ENCODE peak calls at places on chromosomes 2 and 18, in seven cellular contexts. X, A, D, C, F, P and I are unnamed samples.

GRCh38 chr2:20106746-20107145 is 55.3 kb upstream of the LAPTM4A start:
- DNase-seq in X (peak), F (no peak), D (peak), A (no peak), P (no peak), C (no peak), I (no peak)

GRCh38 chr2:71948781-71949536 is 198.7 kb downstream of the CYP26B1 start:
- DNase-seq in X (peak), F (no peak), D (no peak), P (no peak), C (peak), A (no peak), I (no peak)

GRCh38 chr2:156653670-156654069 is 217.5 kb downstream of the GPD2 start:
- DNase-seq in F (no peak), C (no peak), D (no peak), A (no peak), X (no peak), P (no peak), I (no peak)

GRCh38 chr2:23545391-23545790 is 160.4 kb downstream of the KLHL29 start:
- DNase-seq in P (no peak), C (peak), A (no peak), F (no peak), X (no peak), D (no peak), I (no peak)

GRCh38 chr2:195320416-195320973 is 336.5 kb upstream of the SLC39A10 start:
- DNase-seq in D (no peak), A (peak), P (no peak), X (no peak), C (peak), F (no peak), I (no peak)

GRCh38 chr2:196169521-196169920 is 1.9 kb downstream of the STK17B start:
- DNase-seq in X (no peak), P (no peak), A (peak), D (no peak), C (no peak), F (no peak), I (no peak)

GRCh38 chr2:188570365-188570764 is 278.7 kb downstream of the GULP1 start:
- DNase-seq in P (no peak), F (no peak), D (no peak), A (peak), C (peak), X (no peak), I (no peak)

GRCh38 chr2:224875153-224875552 is 159.0 kb upstream of the CCDC195 start:
- DNase-seq in D (no peak), F (no peak), C (no peak), A (no peak), X (no peak), P (no peak), I (no peak)

GRCh38 chr2:206154197-206154596 is 5.0 kb downstream of the NDUFS1 start:
- DNase-seq in C (peak), X (no peak), P (no peak), D (no peak), A (no peak), F (no peak), I (no peak)

GRCh38 chr2:45922577-45922988 is 271.1 kb downstream of the PRKCE start:
- DNase-seq in X (no peak), D (peak), F (peak), C (no peak), A (peak), P (peak), I (no peak)

GRCh38 chr2:14944562-14945346 is 312.2 kb downstream of the LRATD1 start:
- DNase-seq in C (peak), A (peak), P (no peak), F (no peak), D (no peak), X (no peak), I (no peak)

GRCh38 chr2:216535454-216535995 is 36.9 kb downstream of the RPL37A start:
- DNase-seq in F (peak), C (peak), A (peak), D (peak), X (peak), P (no peak), I (peak)

GRCh38 chr2:16218651-16219050 is 278.3 kb downstream of the MYCN start:
- DNase-seq in A (no peak), X (no peak), P (no peak), C (no peak), F (no peak), D (no peak), I (no peak)

GRCh38 chr2:12493031-12493513 is 223.7 kb upstream of the TRIB2 start:
- DNase-seq in X (peak), A (peak), D (peak), C (peak), P (no peak), F (no peak), I (no peak)

GRCh38 chr2:64273524-64274398 is 129.5 kb upstream of the PELI1 start:
- DNase-seq in P (no peak), X (peak), C (peak), A (peak), D (peak), F (peak), I (no peak)

GRCh38 chr2:164606557-164606956 is 14.7 kb downstream of the GRB14 start:
- DNase-seq in D (no peak), A (peak), C (peak), P (no peak), X (no peak), F (no peak), I (no peak)

GRCh38 chr2:8679827-8680731 is 1.8 kb upstream of the ID2 start:
- DNase-seq in X (peak), P (no peak), C (peak), F (no peak), A (peak), D (peak), I (no peak)

GRCh38 chr18:40012931-40013609 is 1942.0 kb upstream of the PIK3C3 start:
- DNase-seq in A (peak), X (no peak), C (peak), D (no peak), F (no peak), P (no peak), I (no peak)

GRCh38 chr2:135694711-135695110 is 46.9 kb upstream of the UBXN4 start:
- DNase-seq in X (no peak), F (no peak), A (peak), P (no peak), D (no peak), C (peak), I (no peak)

GRCh38 chr2:196331143-196331542 is 159.8 kb upstream of the STK17B start:
- DNase-seq in P (no peak), D (peak), C (peak), A (peak), X (no peak), F (peak), I (no peak)

GRCh38 chr2:30784682-30785081 is 22.6 kb downstream of the CAPN13 start:
- DNase-seq in C (no peak), F (no peak), X (no peak), P (no peak), A (no peak), D (no peak), I (no peak)

GRCh38 chr2:64467463-64467843 is 13.5 kb downstream of the LGALSL start:
- DNase-seq in F (no peak), X (no peak), A (no peak), P (no peak), D (no peak), C (no peak), I (no peak)

GRCh38 chr2:174778479-174778962 is 14.2 kb upstream of the CHRNA1 start:
- DNase-seq in D (peak), P (no peak), X (peak), F (peak), A (peak), C (peak), I (no peak)

GRCh38 chr2:109084341-109084740 is 44.7 kb upstream of the SH3RF3 start:
- DNase-seq in C (no peak), D (no peak), P (no peak), X (no peak), F (no peak), A (no peak), I (no peak)

GRCh38 chr2:129254718-129255117 is 724.7 kb upstream of the RAB6C start:
- DNase-seq in P (no peak), D (no peak), A (no peak), C (no peak), F (no peak), X (no peak), I (no peak)

GRCh38 chr2:129256642-129257041 is 722.8 kb upstream of the RAB6C start:
- DNase-seq in X (no peak), C (no peak), P (no peak), F (no peak), D (no peak), A (no peak), I (no peak)

GRCh38 chr2:129252781-129253460 is 726.5 kb upstream of the RAB6C start:
- DNase-seq in F (no peak), D (no peak), X (no peak), P (no peak), A (no peak), C (no peak), I (no peak)

GRCh38 chr2:129255610-129256313 is 723.7 kb upstream of the RAB6C start:
- DNase-seq in C (no peak), P (no peak), X (no peak), A (no peak), D (no peak), F (no peak), I (no peak)

DNA sequence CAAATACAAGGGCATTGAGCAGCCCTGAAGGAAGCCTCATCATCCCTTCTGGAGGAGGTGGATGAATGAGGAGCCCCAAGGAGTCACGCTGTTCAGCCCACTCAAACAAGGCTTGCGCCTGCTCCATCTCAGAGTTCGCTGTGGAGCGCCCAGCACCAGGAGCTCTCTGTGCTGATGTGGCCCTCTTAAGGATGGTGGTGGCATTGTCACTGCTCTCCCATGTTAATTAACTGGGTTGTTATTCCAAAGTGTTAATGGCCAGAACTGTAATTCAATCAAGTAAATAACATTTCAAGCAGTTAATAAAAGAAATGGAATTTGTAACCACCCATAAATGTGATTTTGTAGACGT is 726.0 kb upstream of the RAB6C start:
- DNase-seq in F (no peak), P (no peak), A (no peak), D (no peak), C (no peak), X (no peak), I (no peak)
- TF ChIP-seq CTCF in F (no peak), P (no peak), A (peak), D (peak), C (peak), X (no peak), I (no peak)

DNA sequence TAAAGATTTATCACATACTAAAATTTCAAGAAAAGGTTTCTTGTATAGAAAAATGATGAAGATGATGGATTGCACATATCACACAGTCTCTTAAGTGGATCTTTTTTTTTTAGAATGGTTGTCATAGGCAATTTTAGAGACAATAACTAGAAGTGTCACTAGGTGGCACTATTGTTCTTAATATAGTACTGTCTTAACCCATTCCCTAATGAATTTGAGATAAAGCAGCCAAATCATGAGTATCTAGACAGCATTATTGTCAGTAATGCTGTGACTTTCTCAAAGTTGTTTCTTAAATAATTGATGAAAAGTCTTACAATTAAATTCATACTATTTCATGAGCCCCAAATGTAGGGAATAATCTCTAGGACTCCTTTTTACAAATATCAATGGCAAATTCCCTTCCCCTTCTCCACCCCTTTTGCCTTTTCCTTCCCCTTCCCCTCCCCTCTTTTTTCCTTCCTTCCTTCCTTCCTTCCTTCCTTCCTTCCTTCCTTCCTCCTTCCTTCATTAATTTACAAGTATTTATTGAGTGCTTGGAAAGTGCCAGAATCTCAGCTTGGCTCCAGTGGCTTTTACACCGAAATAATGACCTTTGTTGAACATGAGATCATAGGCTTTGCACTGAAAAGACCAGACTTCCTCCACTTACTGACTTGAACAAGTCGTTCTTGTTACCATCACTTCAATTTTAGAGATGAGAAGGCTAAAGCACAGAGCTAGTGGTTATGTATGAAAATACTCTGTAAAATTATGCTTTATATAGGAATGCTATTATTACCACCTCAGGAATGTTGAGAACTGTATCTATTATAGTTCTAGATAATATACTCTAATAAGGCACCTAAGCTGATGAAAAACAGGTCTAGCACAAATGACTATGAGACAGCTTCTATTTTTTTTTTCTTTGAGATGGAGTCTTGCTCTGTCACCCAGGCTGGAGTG is 19.8 kb downstream of the MYL12B start:
- DNase-seq in D (peak), F (peak), C (peak), P (peak), X (no peak), A (peak), I (no peak)
- TF ChIP-seq CTCF in D (peak), F (peak), C (peak), P (peak), X (peak), A (peak), I (no peak)

DNA sequence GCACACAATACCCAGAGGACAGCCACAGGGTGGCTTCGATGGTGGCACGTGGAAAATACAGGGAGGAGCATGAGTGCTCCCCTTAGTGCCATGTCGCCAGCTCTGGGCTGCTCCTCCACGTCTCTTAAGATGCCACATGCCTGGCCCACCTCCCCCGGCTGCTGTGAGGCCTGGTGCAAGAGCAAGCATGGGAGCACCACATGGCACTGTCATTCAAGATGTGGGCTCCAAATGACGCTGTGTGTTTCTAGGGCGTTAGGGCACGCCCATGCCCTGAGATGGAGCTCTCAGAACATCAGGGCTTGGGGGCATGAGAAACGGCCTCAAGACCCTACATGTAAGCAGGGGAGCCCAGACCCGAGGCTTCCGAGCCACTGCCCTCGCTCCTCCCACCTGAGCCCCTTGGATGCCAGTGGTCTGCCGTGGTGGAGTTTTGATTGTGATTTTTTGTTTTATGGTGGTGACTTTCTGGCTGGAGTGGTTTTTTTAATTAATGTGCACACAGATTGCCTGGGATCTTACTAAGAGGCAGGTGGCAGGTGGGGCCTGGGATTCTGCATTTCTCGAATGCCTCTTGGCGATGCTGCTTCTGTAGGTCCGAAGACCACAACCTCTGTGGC is 239.3 kb downstream of the GBX2 start:
- DNase-seq in C (no peak), A (no peak), F (no peak), D (no peak), X (no peak), P (no peak), I (no peak)
- TF ChIP-seq CTCF in C (no peak), A (no peak), F (no peak), D (no peak), X (no peak), P (no peak), I (no peak)

GRCh38 chr2:187024739-187025138 is 175.8 kb upstream of the ZSWIM2 start:
- DNase-seq in F (no peak), A (no peak), C (no peak), P (no peak), D (no peak), X (no peak), I (no peak)
- TF ChIP-seq CTCF in F (no peak), A (no peak), C (no peak), P (no peak), D (no peak), X (no peak), I (no peak)

DNA sequence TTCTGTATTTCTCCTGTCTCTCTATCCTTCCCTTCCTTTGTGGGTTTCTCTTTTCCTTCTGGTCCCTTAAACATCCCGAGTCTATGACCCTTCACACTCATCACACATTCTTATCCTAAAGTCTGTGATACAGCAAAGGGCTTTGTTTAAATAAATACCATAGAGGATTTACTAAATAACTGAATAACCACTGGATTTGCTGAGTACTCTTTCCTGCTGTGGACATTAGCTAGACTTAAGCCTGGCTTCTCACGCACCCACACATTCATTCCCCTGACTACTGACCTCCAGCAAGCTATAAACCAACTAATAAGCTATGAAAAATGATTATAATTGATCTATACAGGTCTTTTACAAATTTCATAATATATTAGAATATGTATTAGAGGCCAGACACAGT is 76.6 kb downstream of the COL4A3 start:
- DNase-seq in X (no peak), A (no peak), P (no peak), D (no peak), F (no peak), C (no peak), I (no peak)
- TF ChIP-seq CTCF in X (no peak), A (no peak), P (no peak), D (no peak), F (no peak), C (no peak), I (no peak)

GRCh38 chr2:233807215-233807865 is 29.2 kb downstream of the MROH2A start:
- DNase-seq in X (no peak), P (no peak), C (no peak), F (no peak), D (no peak), A (no peak), I (no peak)
- TF ChIP-seq CTCF in X (no peak), P (no peak), C (no peak), F (peak), D (no peak), A (no peak), I (no peak)

DNA sequence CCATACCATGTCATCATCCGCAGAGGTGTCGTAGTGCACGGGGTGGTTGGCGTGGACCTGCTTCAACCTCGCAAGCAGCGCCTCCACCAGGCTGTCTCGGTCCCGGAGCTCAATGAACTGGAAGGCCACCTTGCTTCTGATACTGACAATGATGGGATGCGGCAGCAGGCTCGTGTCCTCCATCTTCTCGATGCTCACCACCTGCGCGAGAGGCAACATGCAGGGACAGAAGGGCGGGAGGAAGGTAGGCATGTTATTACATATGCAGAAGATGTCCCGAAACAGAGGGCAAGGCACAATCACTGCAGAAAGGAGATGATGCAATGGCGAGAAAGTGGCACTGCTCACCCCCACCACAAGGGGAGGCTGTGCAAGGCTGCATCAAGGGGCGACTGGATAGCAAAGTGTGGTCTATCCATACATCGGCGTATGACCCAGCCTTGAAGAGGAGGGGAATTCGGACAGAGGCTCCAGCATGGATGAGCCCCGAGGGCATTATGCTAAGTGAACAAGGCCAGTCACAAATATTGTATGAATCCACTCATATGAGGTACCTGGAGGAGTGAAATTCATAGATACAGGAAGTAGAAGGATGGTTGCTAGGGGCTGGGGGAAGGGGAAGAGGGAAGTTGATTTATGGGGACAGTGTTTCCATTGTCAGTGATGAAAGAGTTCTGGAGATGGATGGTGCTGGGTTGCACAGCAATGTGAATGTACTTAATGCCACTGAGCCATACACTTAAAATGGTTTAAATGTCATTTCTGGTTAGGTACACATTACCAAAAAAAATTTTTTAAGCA is 36.6 kb downstream of the RPL31 start:
- DNase-seq in D (no peak), A (no peak), P (no peak), X (no peak), F (no peak), C (peak), I (no peak)
- TF ChIP-seq CTCF in D (peak), A (peak), P (peak), X (no peak), F (peak), C (peak), I (no peak)

GRCh38 chr2:73174941-73175662 is 27.3 kb upstream of the NOTO start:
- DNase-seq in P (peak), C (no peak), X (no peak), D (no peak), A (no peak), F (no peak), I (no peak)

GRCh38 chr2:73176881-73177644 is 25.3 kb upstream of the NOTO start:
- DNase-seq in C (peak), X (peak), P (peak), A (peak), F (peak), D (peak), I (peak)

GRCh38 chr2:73174244-73174643 is 28.1 kb upstream of the NOTO start:
- DNase-seq in X (no peak), P (no peak), A (no peak), F (no peak), D (no peak), C (no peak), I (no peak)

GRCh38 chr2:73176205-73176880 is 26.0 kb upstream of the NOTO start:
- DNase-seq in A (no peak), C (peak), X (no peak), D (peak), F (no peak), P (peak), I (no peak)

DNA sequence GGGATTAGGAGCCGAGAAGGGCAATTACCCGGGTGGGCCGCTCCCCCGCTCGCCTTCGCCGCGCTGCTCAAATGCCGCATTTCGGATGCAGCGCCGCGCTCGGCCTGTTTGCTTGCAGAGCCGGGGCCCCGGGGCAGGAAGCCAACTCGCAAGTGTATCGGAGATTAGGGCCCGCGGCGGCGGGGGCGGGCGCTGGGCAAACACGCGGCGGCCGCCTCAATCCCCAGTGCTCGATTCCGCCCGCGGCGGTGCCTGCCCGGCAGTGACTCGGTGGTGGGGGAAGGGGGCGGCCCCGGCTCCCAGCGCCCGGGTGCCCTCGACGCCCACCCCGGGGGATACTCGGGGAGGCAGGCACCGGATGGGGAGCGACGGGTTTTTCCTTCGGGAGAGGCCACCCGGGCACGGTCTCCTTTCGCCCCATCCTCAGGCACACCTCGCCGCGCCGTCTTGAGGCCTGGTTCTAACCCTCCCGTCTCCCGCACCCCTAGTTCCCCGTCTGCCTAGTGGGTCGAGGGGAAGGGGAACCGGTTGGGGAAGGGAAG is 26.6 kb upstream of the NOTO start:
- DNase-seq in F (no peak), P (peak), A (peak), X (peak), D (peak), C (peak), I (peak)
- TF ChIP-seq CTCF in F (no peak), P (no peak), A (no peak), X (no peak), D (peak), C (no peak), I (no peak)